ENCODE peak calls at places on chromosomes 12 and 14, in six cellular contexts. R, W, L, P, E and C are unnamed samples.

GRCh38 chr14:85599939-85600338 is 70.0 kb downstream of the FLRT2 start:
- DNase-seq in R (no peak), W (no peak), L (no peak), P (no peak), E (no peak), C (no peak)

GRCh38 chr14:76775159-76775694 is 14.0 kb downstream of the VASH1 start:
- DNase-seq in R (no peak), W (no peak), L (no peak), P (no peak), E (no peak), C (no peak)

GRCh38 chr14:35470775-35471174 is 63.2 kb upstream of the INSM2 start:
- DNase-seq in R (no peak), W (no peak), L (no peak), P (no peak), E (no peak), C (no peak)

GRCh38 chr14:90785876-90786450 is 30.3 kb downstream of the TTC7B start:
- DNase-seq in R (no peak), W (no peak), L (no peak), P (no peak), E (no peak), C (no peak)

GRCh38 chr14:22865424-22866215 is 5.9 kb upstream of the LRP10 start:
- DNase-seq in R (no peak), W (no peak), L (no peak), P (no peak), E (no peak), C (no peak)

GRCh38 chr12:130076126-130076525 is 86.1 kb upstream of the FZD10 start:
- DNase-seq in R (no peak), W (no peak), L (no peak), P (no peak), E (no peak), C (no peak)

GRCh38 chr12:24948816-24949722 is at the start of gene BCAT1:
- DNase-seq in R (no peak), W (peak), L (no peak), P (peak), E (peak), C (no peak)

GRCh38 chr14:70885343-70886014 is 21.8 kb upstream of the PCNX1 start:
- DNase-seq in R (no peak), W (no peak), L (no peak), P (no peak), E (no peak), C (no peak)

GRCh38 chr14:99441157-99441870 is 39.3 kb downstream of the SETD3 start:
- DNase-seq in R (no peak), W (no peak), L (no peak), P (no peak), E (no peak), C (no peak)

GRCh38 chr14:68367444-68368014 is 425.3 kb downstream of the ZFP36L1 start:
- DNase-seq in R (no peak), W (no peak), L (no peak), P (no peak), E (no peak), C (no peak)

GRCh38 chr14:55245657-55246268 is 25.5 kb upstream of the FBXO34 start:
- DNase-seq in R (peak), W (no peak), L (peak), P (no peak), E (no peak), C (no peak)

GRCh38 chr14:103517626-103518415 is 4.8 kb downstream of the CKB start:
- DNase-seq in R (no peak), W (peak), L (no peak), P (no peak), E (no peak), C (no peak)

GRCh38 chr14:42113358-42114070 is 506.8 kb downstream of the LRFN5 start:
- DNase-seq in R (no peak), W (peak), L (no peak), P (no peak), E (no peak), C (no peak)

GRCh38 chr12:110312581-110313360 is 31.7 kb downstream of the ATP2A2 start:
- DNase-seq in R (peak), W (no peak), L (no peak), P (peak), E (no peak), C (no peak)

GRCh38 chr12:98126637-98127335 is 388.6 kb upstream of the TMPO start:
- DNase-seq in R (no peak), W (no peak), L (no peak), P (no peak), E (no peak), C (no peak)

GRCh38 chr12:130497991-130498390 is 160.3 kb downstream of the PIWIL1 start:
- DNase-seq in R (no peak), W (peak), L (no peak), P (no peak), E (no peak), C (no peak)

GRCh38 chr12:80269953-80270552 is 170.7 kb downstream of the OTOGL start:
- DNase-seq in R (peak), W (no peak), L (peak), P (no peak), E (no peak), C (peak)

GRCh38 chr12:18824287-18824686 is 86.4 kb downstream of the CAPZA3 start:
- DNase-seq in R (no peak), W (no peak), L (no peak), P (no peak), E (no peak), C (no peak)

GRCh38 chr12:48998497-48999353 is 450 bp downstream of the DDN start:
- DNase-seq in R (no peak), W (no peak), L (no peak), P (no peak), E (no peak), C (no peak)

GRCh38 chr12:63821781-63822251 is 22.7 kb upstream of the SRGAP1 start:
- DNase-seq in R (no peak), W (no peak), L (no peak), P (no peak), E (no peak), C (no peak)

GRCh38 chr12:84056-84455 is 17.5 kb downstream of the IQSEC3 start:
- DNase-seq in R (no peak), W (no peak), L (no peak), P (no peak), E (no peak), C (no peak)